ENCODE peak calls at places on chromosomes 13 and 19, in four cellular contexts. V is GM12878, D is HepG2, Q is A549. J is an unnamed sample.

GRCh38 chr13:114235697-114236096 is 1.0 kb downstream of the CDC16 start:
- DNase-seq in V (no peak), D (peak), Q (no peak), J (no peak)

GRCh38 chr13:76638882-76639281 is 247.3 kb downstream of the KCTD12 start:
- DNase-seq in V (no peak), D (no peak), Q (no peak), J (no peak)

GRCh38 chr19:38993271-38993670 is 17.7 kb upstream of the FBXO17 start:
- DNase-seq in V (no peak), D (no peak), Q (peak), J (no peak)

GRCh38 chr19:2630352-2631001 is 72.0 kb downstream of the GNG7 start:
- DNase-seq in V (no peak), D (no peak), Q (no peak), J (no peak)

GRCh38 chr19:38209152-38209551 is 14.9 kb downstream of the DPF1 start:
- DNase-seq in V (no peak), D (no peak), Q (no peak), J (no peak)

GRCh38 chr13:23558675-23559536 is 11.3 kb upstream of the TNFRSF19 start:
- DNase-seq in V (no peak), D (peak), Q (peak), J (peak)

GRCh38 chr13:80038371-80038770 is 302.6 kb downstream of the SPRY2 start:
- DNase-seq in V (no peak), D (no peak), Q (no peak), J (no peak)

GRCh38 chr13:83499286-83499685 is 383.0 kb downstream of the SLITRK1 start:
- DNase-seq in V (no peak), D (no peak), Q (peak), J (no peak)

GRCh38 chr19:55304279-55304978 is 20.6 kb downstream of the BRSK1 start:
- DNase-seq in V (no peak), D (peak), Q (peak), J (peak)

GRCh38 chr19:29685326-29685725 is 20.1 kb downstream of the PLEKHF1 start:
- DNase-seq in V (no peak), D (no peak), Q (no peak), J (no peak)

GRCh38 chr13:41674246-41674645 is 216.9 kb downstream of the RGCC start:
- DNase-seq in V (no peak), D (no peak), Q (no peak), J (no peak)

GRCh38 chr19:31885280-31885853 is 460.0 kb upstream of the ZNF507 start:
- DNase-seq in V (no peak), D (no peak), Q (no peak), J (no peak)

GRCh38 chr19:31894451-31894850 is 451.0 kb upstream of the ZNF507 start:
- DNase-seq in V (no peak), D (no peak), Q (no peak), J (no peak)

GRCh38 chr19:31892060-31892459 is 453.4 kb upstream of the ZNF507 start:
- DNase-seq in V (no peak), D (no peak), Q (no peak), J (no peak)

GRCh38 chr19:31890230-31890629 is 455.2 kb upstream of the ZNF507 start:
- DNase-seq in V (no peak), D (no peak), Q (no peak), J (no peak)
- TF ChIP-seq PBX3 in V (no peak), D (no peak), Q (no peak), J (no peak)

DNA sequence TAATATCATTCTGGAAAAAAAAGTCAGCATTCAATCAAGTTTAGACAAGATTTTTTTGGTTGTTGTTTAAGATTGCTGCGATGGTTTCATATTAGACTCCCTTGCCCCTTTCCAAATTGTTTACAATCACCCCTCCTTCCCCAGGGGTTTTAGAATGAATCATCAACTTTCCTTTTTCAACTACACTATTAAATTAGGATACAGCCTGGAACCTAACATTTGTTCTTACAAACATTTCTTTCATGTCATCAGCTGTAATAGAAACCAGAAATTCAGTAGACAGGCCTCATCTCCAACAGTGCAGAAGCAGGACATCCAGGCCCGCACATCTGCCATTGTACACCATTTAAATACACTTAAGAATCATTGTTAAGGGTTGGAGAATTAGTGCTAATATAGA is 44.4 kb upstream of the WDFY2 start:
- DNase-seq in V (no peak), D (no peak), Q (no peak), J (no peak)
- TF ChIP-seq PBX3 in V (no peak), D (no peak), Q (no peak), J (no peak)

GRCh38 chr13:25719666-25720065 is 332.1 kb downstream of the SHISA2 start:
- DNase-seq in V (no peak), D (no peak), Q (no peak), J (no peak)

GRCh38 chr13:25722893-25723292 is 328.9 kb downstream of the SHISA2 start:
- DNase-seq in V (no peak), D (no peak), Q (no peak), J (no peak)

GRCh38 chr13:25715760-25716159 is 336.1 kb downstream of the SHISA2 start:
- DNase-seq in V (no peak), D (no peak), Q (no peak), J (no peak)

DNA sequence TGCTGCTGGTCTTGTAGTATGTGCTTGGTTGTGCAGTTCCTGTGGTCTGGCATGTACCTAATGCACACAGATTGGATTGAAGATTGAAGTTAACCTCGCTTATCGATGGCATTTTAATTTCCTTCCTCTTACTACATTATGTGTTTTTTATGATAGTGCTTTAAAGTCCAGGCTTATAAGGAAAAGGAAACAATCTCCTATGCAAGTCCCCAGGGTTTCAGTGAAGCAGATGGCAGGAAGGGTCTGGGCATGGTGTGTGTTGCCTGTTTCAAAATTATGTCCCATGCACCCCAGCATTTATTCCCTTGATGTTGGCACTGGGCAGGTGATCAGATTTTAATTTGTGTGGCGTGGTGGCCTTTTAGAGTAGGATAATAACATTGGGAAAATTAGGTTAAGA is 334.0 kb downstream of the SHISA2 start:
- DNase-seq in V (no peak), D (no peak), Q (no peak), J (no peak)
- TF ChIP-seq PBX3 in V (no peak), D (no peak), Q (no peak), J (no peak)

DNA sequence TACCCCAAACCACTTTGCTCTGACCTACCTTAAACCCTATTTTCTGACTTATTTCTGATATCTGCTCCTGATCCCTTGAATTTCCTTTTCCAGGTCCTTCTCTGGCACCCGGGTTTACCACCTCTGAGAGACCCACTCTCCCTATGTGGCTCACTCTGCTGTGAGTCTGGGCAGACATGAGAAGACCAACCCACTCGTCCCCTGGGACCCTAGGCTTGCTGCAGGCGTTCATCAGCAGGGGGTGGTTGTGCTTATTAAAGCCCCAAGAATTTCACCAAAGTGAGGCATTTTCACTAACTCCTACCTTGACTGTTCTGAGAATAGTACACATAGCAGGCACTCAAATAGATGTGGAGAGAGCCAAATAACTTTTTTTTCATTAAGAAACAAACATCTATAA is 220.1 kb downstream of the KLF12 start:
- DNase-seq in V (no peak), D (no peak), Q (no peak), J (no peak)
- TF ChIP-seq PBX3 in V (no peak), D (no peak), Q (no peak), J (no peak)

DNA sequence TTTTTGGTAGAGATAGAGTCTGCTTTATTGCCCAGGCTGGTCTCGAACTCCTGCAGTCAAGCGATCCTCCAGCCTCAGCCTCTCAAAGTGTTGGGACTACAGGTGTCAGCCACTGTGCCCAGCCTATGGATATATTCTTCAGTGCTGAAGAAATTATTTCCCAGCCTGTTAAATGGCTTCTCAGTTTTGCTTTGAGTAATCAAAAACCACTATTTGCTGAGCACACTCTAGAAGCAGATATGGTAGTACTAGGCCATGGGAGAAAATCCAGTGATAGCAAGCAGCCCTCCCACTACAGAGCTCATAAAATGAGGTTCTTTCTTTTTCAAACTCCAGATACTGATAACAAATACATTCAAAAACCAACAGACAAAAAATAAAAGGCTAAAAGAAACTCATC is 80.6 kb upstream of the CLDN10 start:
- DNase-seq in V (no peak), D (no peak), Q (no peak), J (no peak)
- TF ChIP-seq PBX3 in V (no peak), D (no peak), Q (no peak), J (no peak)

GRCh38 chr13:73070451-73070850 is 11.6 kb downstream of the KLF5 start:
- DNase-seq in V (no peak), D (no peak), Q (no peak), J (no peak)

GRCh38 chr13:73073050-73073449 is 14.2 kb downstream of the KLF5 start:
- DNase-seq in V (no peak), D (no peak), Q (no peak), J (no peak)

GRCh38 chr13:73072501-73072900 is 13.7 kb downstream of the KLF5 start:
- DNase-seq in V (no peak), D (no peak), Q (no peak), J (no peak)

GRCh38 chr13:73065665-73066350 is 7.0 kb downstream of the KLF5 start:
- DNase-seq in V (no peak), D (no peak), Q (no peak), J (no peak)

DNA sequence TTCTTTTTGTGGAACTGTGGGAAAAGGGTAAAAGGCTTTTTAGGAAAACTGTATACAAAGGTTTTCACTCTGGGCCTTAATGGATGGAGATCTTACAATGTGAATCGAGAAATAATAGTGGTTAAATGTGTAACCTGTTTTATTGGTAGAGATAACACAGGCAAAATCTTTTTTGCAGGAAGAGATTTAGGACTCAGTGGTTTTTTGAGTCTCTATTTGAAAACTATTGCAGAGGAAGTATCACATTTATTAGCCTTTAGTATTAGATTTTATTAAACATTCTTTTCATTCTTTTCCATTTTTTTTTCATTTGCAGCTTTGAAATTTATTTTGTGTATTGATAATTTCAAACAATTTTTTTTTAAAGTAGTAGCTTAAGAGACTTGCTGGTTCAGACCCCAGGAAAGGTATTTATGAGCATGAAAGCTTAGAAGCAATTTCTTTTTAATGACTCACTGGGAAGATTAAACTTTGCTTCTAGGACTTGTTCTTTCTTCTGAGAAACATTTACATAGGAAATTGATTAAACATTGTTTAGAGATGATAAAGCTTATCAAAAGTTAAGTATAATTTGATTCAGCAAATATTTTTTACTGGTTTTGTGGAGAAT is 10.5 kb downstream of the KLF5 start:
- DNase-seq in V (no peak), D (no peak), Q (no peak), J (no peak)
- TF ChIP-seq PBX3 in V (no peak), D (no peak), Q (no peak), J (no peak)

GRCh38 chr19:34126966-34127365 is 45.3 kb upstream of the LSM14A start:
- DNase-seq in V (no peak), D (no peak), Q (no peak), J (peak)
- TF ChIP-seq PBX3 in V (no peak), D (no peak), Q (no peak), J (no peak)

GRCh38 chr19:58058428-58058827 is 654 bp upstream of the ZNF135 start:
- DNase-seq in V (no peak), D (no peak), Q (no peak), J (no peak)

GRCh38 chr19:58056861-58057260 is 2.2 kb upstream of the ZNF135 start:
- DNase-seq in V (no peak), D (no peak), Q (no peak), J (no peak)

GRCh38 chr19:58060231-58060630 is 1.1 kb downstream of the ZNF135 start:
- DNase-seq in V (no peak), D (no peak), Q (no peak), J (no peak)

GRCh38 chr19:58059681-58060080 is 599 bp downstream of the ZNF135 start:
- DNase-seq in V (no peak), D (no peak), Q (no peak), J (no peak)

GRCh38 chr19:58059003-58059671 is at the start of gene ZNF135:
- DNase-seq in V (no peak), D (no peak), Q (no peak), J (peak)
- TF ChIP-seq PBX3 in V (no peak), D (no peak), Q (no peak), J (no peak)

GRCh38 chr19:35461050-35461449 is 13.0 kb downstream of the FFAR2 start:
- DNase-seq in V (no peak), D (no peak), Q (no peak), J (no peak)
- TF ChIP-seq PBX3 in V (no peak), D (no peak), Q (no peak), J (no peak)

DNA sequence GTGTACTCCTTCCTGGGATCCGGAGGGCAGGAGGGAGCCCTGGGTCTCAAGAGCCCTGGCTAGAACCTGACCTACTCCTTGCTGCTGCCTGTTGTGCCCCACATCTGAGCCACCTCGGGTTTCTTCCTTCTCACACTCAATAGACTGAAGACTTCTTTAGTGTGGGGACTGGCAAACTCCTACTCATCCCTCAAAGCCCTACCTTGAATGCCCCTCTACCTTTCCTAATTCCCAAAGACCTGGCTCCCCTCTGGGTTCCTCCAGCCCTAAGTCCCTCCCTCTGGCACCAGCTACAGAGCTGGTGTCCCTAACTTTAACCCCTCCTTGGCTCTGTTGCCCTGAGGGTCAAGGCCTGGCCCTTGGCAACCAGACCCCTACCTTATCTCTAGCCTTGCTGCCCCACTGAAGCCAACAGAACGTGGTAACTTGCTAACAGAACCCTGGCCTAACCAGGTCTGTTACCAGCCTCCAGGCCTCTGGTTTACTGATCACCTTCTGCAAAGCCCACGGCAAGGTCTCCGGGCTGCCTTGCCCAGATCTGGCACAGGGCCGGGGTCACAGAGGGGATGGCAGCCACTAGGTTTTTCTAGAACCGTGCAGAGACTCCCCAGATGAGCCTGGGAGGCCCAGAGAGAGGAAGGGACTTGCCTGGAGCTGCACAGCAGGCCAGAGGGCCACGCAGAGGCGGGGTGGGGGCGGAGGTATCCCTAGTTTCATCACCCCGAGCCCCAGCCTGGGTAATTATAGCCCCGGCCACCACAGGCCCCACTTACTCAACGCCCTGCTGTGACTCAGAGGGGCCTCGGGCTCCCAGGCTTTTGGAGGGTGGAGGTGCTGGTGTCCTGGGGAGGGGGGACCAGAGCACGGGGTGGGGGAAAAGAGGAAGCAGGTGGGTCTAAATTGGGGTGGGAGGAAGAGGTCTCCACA is 15.3 kb downstream of the ZBTB7A start:
- DNase-seq in V (no peak), D (peak), Q (peak), J (no peak)
- TF ChIP-seq PBX3 in V (no peak), D (no peak), Q (no peak), J (no peak)